ENCODE peak calls at places on chromosomes 2 and 18, in six cellular contexts. One of them, this sample, is unnamed.

GRCh38 chr18:55301836-55302235 is 286.2 kb downstream of the TCF4 start:
- DNase-seq in HFFc6: no peak
- DNase-seq in GM06990: no peak
- DNase-seq in esophagus muscularis mucosa: no peak
- DNase-seq in GM13976: no peak
- DNase-seq in heart right ventricle: no peak
- DNase-seq in this sample: no peak

GRCh38 chr2:83991992-83992391 is 467.1 kb downstream of the SUCLG1 start:
- DNase-seq in HFFc6: no peak
- DNase-seq in GM06990: no peak
- DNase-seq in esophagus muscularis mucosa: no peak
- DNase-seq in GM13976: no peak
- DNase-seq in heart right ventricle: no peak
- DNase-seq in this sample: no peak

GRCh38 chr2:144941743-144942488 is 422.0 kb upstream of the ZEB2 start:
- DNase-seq in HFFc6: no peak
- DNase-seq in GM06990: no peak
- DNase-seq in esophagus muscularis mucosa: no peak
- DNase-seq in GM13976: no peak
- DNase-seq in heart right ventricle: no peak
- DNase-seq in this sample: no peak

GRCh38 chr2:150167711-150168110 is 319.8 kb downstream of the RND3 start:
- DNase-seq in HFFc6: peak
- DNase-seq in GM06990: peak
- DNase-seq in esophagus muscularis mucosa: no peak
- DNase-seq in GM13976: peak
- DNase-seq in heart right ventricle: no peak
- DNase-seq in this sample: no peak

GRCh38 chr2:16487686-16488085 is 177.9 kb downstream of the CYRIA start:
- DNase-seq in HFFc6: no peak
- DNase-seq in GM06990: no peak
- DNase-seq in esophagus muscularis mucosa: no peak
- DNase-seq in GM13976: no peak
- DNase-seq in heart right ventricle: no peak
- DNase-seq in this sample: no peak

GRCh38 chr2:31992025-31992566 is 18.7 kb downstream of the MEMO1 start:
- DNase-seq in HFFc6: no peak
- DNase-seq in GM06990: no peak
- DNase-seq in esophagus muscularis mucosa: no peak
- DNase-seq in GM13976: no peak
- DNase-seq in heart right ventricle: no peak
- DNase-seq in this sample: no peak

GRCh38 chr18:50896093-50896492 is 17.2 kb downstream of the ME2 start:
- DNase-seq in HFFc6: no peak
- DNase-seq in GM06990: no peak
- DNase-seq in esophagus muscularis mucosa: no peak
- DNase-seq in GM13976: no peak
- DNase-seq in heart right ventricle: no peak
- DNase-seq in this sample: no peak

GRCh38 chr2:25341753-25342371 is at the start of gene DNMT3A:
- DNase-seq in HFFc6: no peak
- DNase-seq in GM06990: peak
- DNase-seq in esophagus muscularis mucosa: no peak
- DNase-seq in GM13976: peak
- DNase-seq in heart right ventricle: peak
- DNase-seq in this sample: no peak

GRCh38 chr2:238256111-238256510 is 16.3 kb upstream of the HES6 start:
- DNase-seq in HFFc6: no peak
- DNase-seq in GM06990: no peak
- DNase-seq in esophagus muscularis mucosa: no peak
- DNase-seq in GM13976: no peak
- DNase-seq in heart right ventricle: no peak
- DNase-seq in this sample: no peak

GRCh38 chr2:28401948-28402550 is 9.4 kb downstream of the FOSL2 start:
- DNase-seq in HFFc6: no peak
- DNase-seq in GM06990: no peak
- DNase-seq in esophagus muscularis mucosa: no peak
- DNase-seq in GM13976: no peak
- DNase-seq in heart right ventricle: no peak
- DNase-seq in this sample: no peak

GRCh38 chr2:14905571-14905970 is 273.1 kb downstream of the LRATD1 start:
- DNase-seq in HFFc6: no peak
- DNase-seq in GM06990: no peak
- DNase-seq in esophagus muscularis mucosa: no peak
- DNase-seq in GM13976: no peak
- DNase-seq in heart right ventricle: no peak
- DNase-seq in this sample: no peak

GRCh38 chr2:230870544-230871360 is 6.0 kb downstream of the ITM2C start:
- DNase-seq in HFFc6: no peak
- DNase-seq in GM06990: no peak
- DNase-seq in esophagus muscularis mucosa: no peak
- DNase-seq in GM13976: peak
- DNase-seq in heart right ventricle: no peak
- DNase-seq in this sample: peak

GRCh38 chr2:181553244-181553643 is 96.1 kb downstream of the ITGA4 start:
- DNase-seq in HFFc6: no peak
- DNase-seq in GM06990: no peak
- DNase-seq in esophagus muscularis mucosa: no peak
- DNase-seq in GM13976: no peak
- DNase-seq in heart right ventricle: no peak
- DNase-seq in this sample: no peak

GRCh38 chr2:234178309-234179030 is 128.0 kb downstream of the SPP2 start:
- DNase-seq in HFFc6: no peak
- DNase-seq in GM06990: no peak
- DNase-seq in esophagus muscularis mucosa: peak
- DNase-seq in GM13976: no peak
- DNase-seq in heart right ventricle: no peak
- DNase-seq in this sample: no peak

GRCh38 chr2:234565201-234565600 is 68.3 kb upstream of the ARL4C start:
- DNase-seq in HFFc6: no peak
- DNase-seq in GM06990: no peak
- DNase-seq in esophagus muscularis mucosa: no peak
- DNase-seq in GM13976: no peak
- DNase-seq in heart right ventricle: no peak
- DNase-seq in this sample: no peak

GRCh38 chr2:30341500-30342267 is 105.4 kb upstream of the LCLAT1 start:
- DNase-seq in HFFc6: no peak
- DNase-seq in GM06990: no peak
- DNase-seq in esophagus muscularis mucosa: no peak
- DNase-seq in GM13976: no peak
- DNase-seq in heart right ventricle: no peak
- DNase-seq in this sample: no peak

GRCh38 chr2:188725981-188726380 is 248.2 kb upstream of the COL3A1 start:
- DNase-seq in HFFc6: peak
- DNase-seq in GM06990: no peak
- DNase-seq in esophagus muscularis mucosa: no peak
- DNase-seq in GM13976: no peak
- DNase-seq in heart right ventricle: no peak
- DNase-seq in this sample: no peak

GRCh38 chr2:25557179-25558036 is 116.0 kb downstream of the DTNB start:
- DNase-seq in HFFc6: no peak
- DNase-seq in GM06990: peak
- DNase-seq in esophagus muscularis mucosa: no peak
- DNase-seq in GM13976: peak
- DNase-seq in heart right ventricle: no peak
- DNase-seq in this sample: no peak

GRCh38 chr2:42470706-42471105 is 23.1 kb downstream of the KCNG3 start:
- DNase-seq in HFFc6: no peak
- DNase-seq in GM06990: no peak
- DNase-seq in esophagus muscularis mucosa: no peak
- DNase-seq in GM13976: no peak
- DNase-seq in heart right ventricle: no peak
- DNase-seq in this sample: no peak

GRCh38 chr2:37318401-37318800 is 6.2 kb downstream of the PRKD3 start:
- DNase-seq in HFFc6: peak
- DNase-seq in GM06990: peak
- DNase-seq in esophagus muscularis mucosa: no peak
- DNase-seq in GM13976: peak
- DNase-seq in heart right ventricle: no peak
- DNase-seq in this sample: no peak

GRCh38 chr2:231604685-231605606 is 12.3 kb downstream of the TEX44 start:
- DNase-seq in HFFc6: peak
- DNase-seq in GM06990: peak
- DNase-seq in esophagus muscularis mucosa: peak
- DNase-seq in GM13976: peak
- DNase-seq in heart right ventricle: peak
- DNase-seq in this sample: peak

GRCh38 chr2:168465594-168465993 is 9.5 kb downstream of the CERS6 start:
- DNase-seq in HFFc6: no peak
- DNase-seq in GM06990: no peak
- DNase-seq in esophagus muscularis mucosa: no peak
- DNase-seq in GM13976: no peak
- DNase-seq in heart right ventricle: no peak
- DNase-seq in this sample: no peak

GRCh38 chr2:231204581-231204980 is 6.2 kb downstream of the ARMC9 start:
- DNase-seq in HFFc6: no peak
- DNase-seq in GM06990: no peak
- DNase-seq in esophagus muscularis mucosa: no peak
- DNase-seq in GM13976: no peak
- DNase-seq in heart right ventricle: no peak
- DNase-seq in this sample: no peak

GRCh38 chr2:27753744-27754588 is 17.6 kb upstream of the MRPL33 start:
- DNase-seq in HFFc6: peak
- DNase-seq in GM06990: peak
- DNase-seq in esophagus muscularis mucosa: no peak
- DNase-seq in GM13976: peak
- DNase-seq in heart right ventricle: peak
- DNase-seq in this sample: peak

GRCh38 chr18:47993409-47993808 is 63.0 kb upstream of the SMAD2 start:
- DNase-seq in HFFc6: no peak
- DNase-seq in GM06990: no peak
- DNase-seq in esophagus muscularis mucosa: no peak
- DNase-seq in GM13976: no peak
- DNase-seq in heart right ventricle: no peak
- DNase-seq in this sample: no peak

GRCh38 chr2:240347373-240347940 is 88.0 kb upstream of the GPC1 start:
- DNase-seq in HFFc6: no peak
- DNase-seq in GM06990: no peak
- DNase-seq in esophagus muscularis mucosa: no peak
- DNase-seq in GM13976: no peak
- DNase-seq in heart right ventricle: no peak
- DNase-seq in this sample: no peak

GRCh38 chr2:135744761-135745314 is 3.2 kb downstream of the UBXN4 start:
- DNase-seq in HFFc6: peak
- DNase-seq in GM06990: no peak
- DNase-seq in esophagus muscularis mucosa: no peak
- DNase-seq in GM13976: peak
- DNase-seq in heart right ventricle: no peak
- DNase-seq in this sample: no peak

GRCh38 chr2:175187378-175187777 is 5.9 kb upstream of the ATP5MC3 start:
- DNase-seq in HFFc6: peak
- DNase-seq in GM06990: no peak
- DNase-seq in esophagus muscularis mucosa: no peak
- DNase-seq in GM13976: peak
- DNase-seq in heart right ventricle: no peak
- DNase-seq in this sample: no peak

GRCh38 chr18:43620936-43621335 is 343.6 kb upstream of the SYT4 start:
- DNase-seq in HFFc6: peak
- DNase-seq in GM06990: no peak
- DNase-seq in esophagus muscularis mucosa: no peak
- DNase-seq in GM13976: peak
- DNase-seq in heart right ventricle: no peak
- DNase-seq in this sample: no peak
- TF ChIP-seq CTCF in HFFc6: peak
- TF ChIP-seq CTCF in GM06990: peak
- TF ChIP-seq CTCF in esophagus muscularis mucosa: peak
- TF ChIP-seq CTCF in GM13976: peak
- TF ChIP-seq CTCF in heart right ventricle: peak
- TF ChIP-seq CTCF in this sample: peak

GRCh38 chr2:88170472-88170892 is 336 bp downstream of the THNSL2 start:
- DNase-seq in HFFc6: no peak
- DNase-seq in GM06990: no peak
- DNase-seq in esophagus muscularis mucosa: peak
- DNase-seq in GM13976: no peak
- DNase-seq in heart right ventricle: peak
- DNase-seq in this sample: no peak
- TF ChIP-seq CTCF in HFFc6: no peak
- TF ChIP-seq CTCF in GM06990: no peak
- TF ChIP-seq CTCF in esophagus muscularis mucosa: no peak
- TF ChIP-seq CTCF in GM13976: no peak
- TF ChIP-seq CTCF in heart right ventricle: no peak
- TF ChIP-seq CTCF in this sample: no peak

GRCh38 chr2:160138406-160138805 is 61.7 kb downstream of the ITGB6 start:
- DNase-seq in HFFc6: no peak
- DNase-seq in GM06990: no peak
- DNase-seq in esophagus muscularis mucosa: no peak
- DNase-seq in GM13976: no peak
- DNase-seq in heart right ventricle: no peak
- DNase-seq in this sample: no peak

GRCh38 chr2:160140471-160140870 is 59.6 kb downstream of the ITGB6 start:
- DNase-seq in HFFc6: no peak
- DNase-seq in GM06990: no peak
- DNase-seq in esophagus muscularis mucosa: no peak
- DNase-seq in GM13976: no peak
- DNase-seq in heart right ventricle: no peak
- DNase-seq in this sample: no peak

GRCh38 chr2:160140001-160140400 is 60.1 kb downstream of the ITGB6 start:
- DNase-seq in HFFc6: no peak
- DNase-seq in GM06990: no peak
- DNase-seq in esophagus muscularis mucosa: no peak
- DNase-seq in GM13976: no peak
- DNase-seq in heart right ventricle: no peak
- DNase-seq in this sample: no peak

GRCh38 chr2:160139350-160139749 is 60.7 kb downstream of the ITGB6 start:
- DNase-seq in HFFc6: no peak
- DNase-seq in GM06990: no peak
- DNase-seq in esophagus muscularis mucosa: no peak
- DNase-seq in GM13976: no peak
- DNase-seq in heart right ventricle: no peak
- DNase-seq in this sample: no peak

GRCh38 chr2:160137457-160137856 is 62.6 kb downstream of the ITGB6 start:
- DNase-seq in HFFc6: no peak
- DNase-seq in GM06990: no peak
- DNase-seq in esophagus muscularis mucosa: no peak
- DNase-seq in GM13976: no peak
- DNase-seq in heart right ventricle: no peak
- DNase-seq in this sample: no peak
- TF ChIP-seq CTCF in HFFc6: no peak
- TF ChIP-seq CTCF in GM06990: no peak
- TF ChIP-seq CTCF in esophagus muscularis mucosa: no peak
- TF ChIP-seq CTCF in GM13976: no peak
- TF ChIP-seq CTCF in heart right ventricle: no peak
- TF ChIP-seq CTCF in this sample: no peak

GRCh38 chr2:38887347-38887746 is 2.3 kb upstream of the ARHGEF33 start:
- DNase-seq in HFFc6: no peak
- DNase-seq in GM06990: no peak
- DNase-seq in esophagus muscularis mucosa: no peak
- DNase-seq in GM13976: no peak
- DNase-seq in heart right ventricle: no peak
- DNase-seq in this sample: no peak
- TF ChIP-seq CTCF in HFFc6: no peak
- TF ChIP-seq CTCF in GM06990: no peak
- TF ChIP-seq CTCF in esophagus muscularis mucosa: no peak
- TF ChIP-seq CTCF in GM13976: no peak
- TF ChIP-seq CTCF in heart right ventricle: no peak
- TF ChIP-seq CTCF in this sample: no peak

GRCh38 chr2:105521176-105521575 is 122.3 kb upstream of the FHL2 start:
- DNase-seq in HFFc6: no peak
- DNase-seq in GM06990: no peak
- DNase-seq in esophagus muscularis mucosa: no peak
- DNase-seq in GM13976: peak
- DNase-seq in heart right ventricle: no peak
- DNase-seq in this sample: no peak
- TF ChIP-seq CTCF in HFFc6: peak
- TF ChIP-seq CTCF in GM06990: peak
- TF ChIP-seq CTCF in esophagus muscularis mucosa: peak
- TF ChIP-seq CTCF in GM13976: no peak
- TF ChIP-seq CTCF in heart right ventricle: peak
- TF ChIP-seq CTCF in this sample: peak

This sample was measured in osteocyte.